ENCODE peak calls at places on chromosomes 6 and 20, in five cellular contexts. O, S, R, Z and C are unnamed samples.

GRCh38 chr20:57938158-57939108 is 228.6 kb upstream of the PMEPA1 start:
- DNase-seq in R (no peak), S (no peak), O (no peak), Z (no peak), C (no peak)

GRCh38 chr6:29748391-29749352 is 25.4 kb downstream of the HLA-F start:
- DNase-seq in R (peak), O (peak), S (peak), Z (peak), C (peak)

GRCh38 chr6:85323435-85324040 is 126.3 kb upstream of the NT5E start:
- DNase-seq in R (peak), Z (no peak), S (peak), O (peak), C (peak)

GRCh38 chr20:18001131-18001921 is 32.5 kb downstream of the MGME1 start:
- DNase-seq in Z (no peak), O (no peak), S (no peak), R (no peak), C (peak)

GRCh38 chr20:58891076-58891685 is 38.7 kb downstream of the GNAS start:
- DNase-seq in S (peak), O (peak), R (peak), Z (peak), C (peak)

GRCh38 chr6:74073896-74074295 is 377.9 kb downstream of the CD109 start:
- DNase-seq in O (no peak), S (no peak), Z (no peak), R (no peak), C (no peak)

GRCh38 chr20:21933526-21933925 is 228.1 kb downstream of the PAX1 start:
- DNase-seq in Z (no peak), O (no peak), R (no peak), S (no peak), C (no peak)

GRCh38 chr6:154086510-154086909 is 47.5 kb downstream of the OPRM1 start:
- DNase-seq in Z (no peak), O (no peak), R (no peak), S (no peak), C (no peak)

GRCh38 chr6:13355969-13356368 is 27.6 kb upstream of the TBC1D7 start:
- DNase-seq in R (no peak), O (no peak), Z (no peak), S (no peak), C (no peak)